ENCODE peak calls at places on chromosomes 2 and 18, in nine cellular contexts. G is brain pericyte; W is HTR-8/SVneo; O is aorta; E is nephron progenitor cell; L is stimulated activated CD8-positive, alpha-beta memory T cell treated with anti-CD3 and anti-CD28 coated beads, Interleukin-15, amount 100 ng/mL, for 24 hours; H is activated CD4-positive, CD25-positive, alpha-beta regulatory T cell; A is fibroblast of lung; D is RWPE1. R is an unnamed sample.

GRCh38 chr2:157785200-157785599 is 90.9 kb downstream of the ACVR1 start:
- DNase-seq in W (no peak), G (no peak), L (no peak), E (no peak), A (peak), D (peak), H (no peak), O (no peak), R (no peak)

GRCh38 chr2:16464641-16465040 is 201.0 kb downstream of the CYRIA start:
- DNase-seq in A (no peak), E (no peak), G (no peak), W (no peak), D (no peak), H (no peak), O (no peak), L (no peak), R (no peak)

GRCh38 chr2:122643725-122644329 is 888.4 kb downstream of the TSN start:
- DNase-seq in G (peak), O (no peak), A (peak), E (no peak), H (no peak), W (no peak), L (no peak), D (peak), R (no peak)

GRCh38 chr2:240986787-240987411 is 11.5 kb upstream of the SNED1 start:
- DNase-seq in G (peak), D (no peak), W (no peak), O (peak), A (peak), H (no peak), L (no peak), E (peak), R (peak)

GRCh38 chr2:105526000-105526925 is 127.4 kb upstream of the FHL2 start:
- DNase-seq in W (no peak), H (no peak), A (no peak), E (no peak), D (no peak), G (no peak), L (no peak), O (no peak), R (no peak)

GRCh38 chr2:49224426-49225010 is 70.2 kb upstream of the FSHR start:
- DNase-seq in D (no peak), H (no peak), L (no peak), O (no peak), W (no peak), E (no peak), A (peak), G (no peak), R (no peak)

GRCh38 chr2:286774-287392 is 1.0 kb downstream of the ALKAL2 start:
- DNase-seq in O (no peak), W (no peak), A (no peak), L (no peak), H (no peak), G (no peak), E (no peak), D (no peak), R (no peak)

GRCh38 chr2:63440612-63441011 is 147.7 kb downstream of the WDPCP start:
- DNase-seq in W (no peak), G (no peak), O (no peak), D (no peak), L (no peak), H (no peak), A (peak), E (no peak), R (no peak)

GRCh38 chr18:28003451-28003850 is 173.5 kb downstream of the CDH2 start:
- DNase-seq in L (no peak), E (no peak), D (no peak), A (peak), W (peak), O (no peak), H (no peak), G (no peak), R (no peak)

GRCh38 chr2:59997371-59997770 is 556.1 kb downstream of the BCL11A start:
- DNase-seq in A (no peak), E (no peak), W (no peak), L (no peak), D (no peak), O (no peak), G (no peak), H (no peak), R (no peak)

GRCh38 chr2:100742884-100743283 is 77.1 kb upstream of the NPAS2 start:
- DNase-seq in E (no peak), G (peak), W (no peak), O (no peak), H (no peak), A (peak), L (no peak), D (no peak), R (no peak)

GRCh38 chr18:13271512-13271911 is 53.0 kb downstream of the LDLRAD4 start:
- DNase-seq in H (no peak), O (no peak), W (no peak), G (no peak), E (no peak), A (no peak), L (no peak), D (no peak), R (no peak)

GRCh38 chr2:70475266-70475665 is 78.4 kb downstream of the TGFA start:
- DNase-seq in H (no peak), L (no peak), O (no peak), D (no peak), G (no peak), E (no peak), A (no peak), W (no peak), R (no peak)

GRCh38 chr2:202104286-202104870 is 31.3 kb downstream of the KIAA2012 start:
- DNase-seq in D (no peak), L (no peak), A (peak), E (peak), O (no peak), G (no peak), W (peak), H (no peak), R (peak)

GRCh38 chr18:11125372-11126315 is 23.7 kb downstream of the PIEZO2 start:
- DNase-seq in W (no peak), L (no peak), A (no peak), O (no peak), D (no peak), E (no peak), H (no peak), G (no peak), R (no peak)

GRCh38 chr2:12723741-12724463 is 7.2 kb downstream of the TRIB2 start:
- DNase-seq in H (no peak), W (no peak), A (peak), D (no peak), G (no peak), O (no peak), E (no peak), L (no peak), R (no peak)

GRCh38 chr18:61606068-61606660 is 272.9 kb downstream of the CDH20 start:
- DNase-seq in W (no peak), L (no peak), O (no peak), H (no peak), D (peak), A (peak), G (no peak), E (peak), R (no peak)

GRCh38 chr2:196783431-196784094 is 15.9 kb downstream of the GTF3C3 start:
- DNase-seq in D (peak), A (peak), H (no peak), W (no peak), E (no peak), O (no peak), L (no peak), G (no peak), R (no peak)

GRCh38 chr2:9256570-9257043 is 50.0 kb downstream of the ASAP2 start:
- DNase-seq in O (no peak), L (no peak), H (no peak), E (no peak), G (no peak), W (no peak), D (no peak), A (no peak), R (no peak)

GRCh38 chr2:142944264-142944663 is 66.8 kb downstream of the KYNU start:
- DNase-seq in G (no peak), W (peak), O (no peak), D (peak), A (peak), H (no peak), E (no peak), L (no peak), R (no peak)

GRCh38 chr2:215635788-215636139 is 199.9 kb upstream of the FN1 start:
- DNase-seq in A (peak), W (no peak), O (no peak), E (no peak), L (no peak), D (no peak), H (no peak), G (no peak), R (no peak)

GRCh38 chr2:208783184-208783583 is 376.6 kb downstream of the PTH2R start:
- DNase-seq in L (no peak), W (no peak), O (no peak), H (no peak), D (peak), A (no peak), E (no peak), G (no peak), R (no peak)